ENCODE peak calls at places on chromosome 7, in six cellular contexts. One of them, this sample, is unnamed.

GRCh38 chr7:44796504-44797328 is at the start of gene PPIA:
- DNase-seq in AG10803: peak
- DNase-seq in lower leg skin: peak
- DNase-seq in H1: peak
- DNase-seq in choroid plexus epithelial cell: peak
- DNase-seq in stomach: peak
- DNase-seq in this sample: peak

GRCh38 chr7:46909601-46910051 is 672.3 kb downstream of the TNS3 start:
- DNase-seq in choroid plexus epithelial cell: peak
- DNase-seq in AG10803: peak
- DNase-seq in H1: no peak
- DNase-seq in lower leg skin: no peak
- DNase-seq in stomach: no peak
- DNase-seq in this sample: no peak

GRCh38 chr7:70638381-70639128 is 493.4 kb upstream of the GALNT17 start:
- DNase-seq in stomach: no peak
- DNase-seq in choroid plexus epithelial cell: no peak
- DNase-seq in AG10803: no peak
- DNase-seq in H1: no peak
- DNase-seq in lower leg skin: no peak
- DNase-seq in this sample: no peak

GRCh38 chr7:38222481-38223096 is 44.5 kb downstream of the STARD3NL start:
- DNase-seq in lower leg skin: no peak
- DNase-seq in stomach: no peak
- DNase-seq in choroid plexus epithelial cell: peak
- DNase-seq in H1: no peak
- DNase-seq in AG10803: peak
- DNase-seq in this sample: peak

GRCh38 chr7:55130554-55131198 is 111.9 kb downstream of the EGFR start:
- DNase-seq in lower leg skin: peak
- DNase-seq in H1: no peak
- DNase-seq in AG10803: peak
- DNase-seq in choroid plexus epithelial cell: peak
- DNase-seq in stomach: no peak
- DNase-seq in this sample: no peak

GRCh38 chr7:31782411-31782991 is 95.5 kb downstream of the PPP1R17 start:
- DNase-seq in AG10803: peak
- DNase-seq in choroid plexus epithelial cell: peak
- DNase-seq in H1: no peak
- DNase-seq in lower leg skin: no peak
- DNase-seq in stomach: no peak
- DNase-seq in this sample: peak

GRCh38 chr7:80098795-80099194 is 35.8 kb upstream of the GNAI1 start:
- DNase-seq in lower leg skin: no peak
- DNase-seq in H1: no peak
- DNase-seq in choroid plexus epithelial cell: no peak
- DNase-seq in AG10803: no peak
- DNase-seq in stomach: no peak
- DNase-seq in this sample: no peak

GRCh38 chr7:33185786-33186185 is 56.4 kb downstream of the BBS9 start:
- DNase-seq in lower leg skin: no peak
- DNase-seq in stomach: no peak
- DNase-seq in choroid plexus epithelial cell: peak
- DNase-seq in AG10803: peak
- DNase-seq in H1: no peak
- DNase-seq in this sample: peak

GRCh38 chr7:16051561-16052280 is 365.2 kb upstream of the MEOX2 start:
- DNase-seq in lower leg skin: no peak
- DNase-seq in AG10803: no peak
- DNase-seq in stomach: no peak
- DNase-seq in choroid plexus epithelial cell: peak
- DNase-seq in H1: no peak
- DNase-seq in this sample: no peak

GRCh38 chr7:98681496-98681895 is 64.4 kb downstream of the NPTX2 start:
- DNase-seq in AG10803: no peak
- DNase-seq in lower leg skin: no peak
- DNase-seq in stomach: no peak
- DNase-seq in choroid plexus epithelial cell: no peak
- DNase-seq in H1: no peak
- DNase-seq in this sample: no peak

GRCh38 chr7:85186521-85187241 is at the start of gene SEMA3D:
- DNase-seq in H1: peak
- DNase-seq in lower leg skin: peak
- DNase-seq in stomach: peak
- DNase-seq in choroid plexus epithelial cell: peak
- DNase-seq in AG10803: peak
- DNase-seq in this sample: peak

GRCh38 chr7:82164813-82165212 is 278.8 kb downstream of the CACNA2D1 start:
- DNase-seq in stomach: no peak
- DNase-seq in H1: no peak
- DNase-seq in choroid plexus epithelial cell: peak
- DNase-seq in lower leg skin: no peak
- DNase-seq in AG10803: peak
- DNase-seq in this sample: no peak
- TF ChIP-seq CTCF in stomach: no peak
- TF ChIP-seq CTCF in H1: peak
- TF ChIP-seq CTCF in choroid plexus epithelial cell: peak
- TF ChIP-seq CTCF in lower leg skin: no peak
- TF ChIP-seq CTCF in AG10803: peak
- TF ChIP-seq CTCF in this sample: peak

GRCh38 chr7:148337566-148337965 is 253.0 kb upstream of the C7orf33 start:
- DNase-seq in choroid plexus epithelial cell: no peak
- DNase-seq in stomach: no peak
- DNase-seq in H1: no peak
- DNase-seq in lower leg skin: no peak
- DNase-seq in AG10803: no peak
- DNase-seq in this sample: no peak

GRCh38 chr7:148337166-148337565 is 253.4 kb upstream of the C7orf33 start:
- DNase-seq in H1: no peak
- DNase-seq in choroid plexus epithelial cell: no peak
- DNase-seq in AG10803: no peak
- DNase-seq in stomach: no peak
- DNase-seq in lower leg skin: no peak
- DNase-seq in this sample: no peak

GRCh38 chr7:148340881-148341280 is 249.7 kb upstream of the C7orf33 start:
- DNase-seq in choroid plexus epithelial cell: no peak
- DNase-seq in lower leg skin: no peak
- DNase-seq in stomach: no peak
- DNase-seq in AG10803: no peak
- DNase-seq in H1: no peak
- DNase-seq in this sample: no peak

GRCh38 chr7:148337995-148338747 is 252.4 kb upstream of the C7orf33 start:
- DNase-seq in choroid plexus epithelial cell: no peak
- DNase-seq in lower leg skin: no peak
- DNase-seq in stomach: no peak
- DNase-seq in AG10803: no peak
- DNase-seq in H1: no peak
- DNase-seq in this sample: no peak

GRCh38 chr7:148340438-148340837 is 250.1 kb upstream of the C7orf33 start:
- DNase-seq in AG10803: no peak
- DNase-seq in stomach: no peak
- DNase-seq in lower leg skin: no peak
- DNase-seq in choroid plexus epithelial cell: no peak
- DNase-seq in H1: no peak
- DNase-seq in this sample: no peak
- H3K4me3 ChIP-seq in AG10803: no peak
- H3K4me3 ChIP-seq in stomach: no peak
- H3K4me3 ChIP-seq in lower leg skin: no peak
- H3K4me3 ChIP-seq in choroid plexus epithelial cell: no peak
- H3K4me3 ChIP-seq in H1: peak
- H3K4me3 ChIP-seq in this sample: no peak

GRCh38 chr7:30613366-30614325 is 19.0 kb downstream of the GARS1 start:
- DNase-seq in stomach: no peak
- DNase-seq in AG10803: peak
- DNase-seq in H1: no peak
- DNase-seq in choroid plexus epithelial cell: no peak
- DNase-seq in lower leg skin: no peak
- DNase-seq in this sample: no peak
- TF ChIP-seq CTCF in stomach: no peak
- TF ChIP-seq CTCF in AG10803: no peak
- TF ChIP-seq CTCF in H1: no peak
- TF ChIP-seq CTCF in choroid plexus epithelial cell: no peak
- TF ChIP-seq CTCF in lower leg skin: no peak
- TF ChIP-seq CTCF in this sample: no peak

GRCh38 chr7:107267138-107267537 is 98.3 kb downstream of the HBP1 start:
- DNase-seq in stomach: no peak
- DNase-seq in lower leg skin: no peak
- DNase-seq in H1: no peak
- DNase-seq in AG10803: no peak
- DNase-seq in choroid plexus epithelial cell: no peak
- DNase-seq in this sample: no peak
- H3K4me3 ChIP-seq in stomach: no peak
- H3K4me3 ChIP-seq in lower leg skin: no peak
- H3K4me3 ChIP-seq in H1: no peak
- H3K4me3 ChIP-seq in AG10803: no peak
- H3K4me3 ChIP-seq in choroid plexus epithelial cell: no peak
- H3K4me3 ChIP-seq in this sample: no peak

DNA sequence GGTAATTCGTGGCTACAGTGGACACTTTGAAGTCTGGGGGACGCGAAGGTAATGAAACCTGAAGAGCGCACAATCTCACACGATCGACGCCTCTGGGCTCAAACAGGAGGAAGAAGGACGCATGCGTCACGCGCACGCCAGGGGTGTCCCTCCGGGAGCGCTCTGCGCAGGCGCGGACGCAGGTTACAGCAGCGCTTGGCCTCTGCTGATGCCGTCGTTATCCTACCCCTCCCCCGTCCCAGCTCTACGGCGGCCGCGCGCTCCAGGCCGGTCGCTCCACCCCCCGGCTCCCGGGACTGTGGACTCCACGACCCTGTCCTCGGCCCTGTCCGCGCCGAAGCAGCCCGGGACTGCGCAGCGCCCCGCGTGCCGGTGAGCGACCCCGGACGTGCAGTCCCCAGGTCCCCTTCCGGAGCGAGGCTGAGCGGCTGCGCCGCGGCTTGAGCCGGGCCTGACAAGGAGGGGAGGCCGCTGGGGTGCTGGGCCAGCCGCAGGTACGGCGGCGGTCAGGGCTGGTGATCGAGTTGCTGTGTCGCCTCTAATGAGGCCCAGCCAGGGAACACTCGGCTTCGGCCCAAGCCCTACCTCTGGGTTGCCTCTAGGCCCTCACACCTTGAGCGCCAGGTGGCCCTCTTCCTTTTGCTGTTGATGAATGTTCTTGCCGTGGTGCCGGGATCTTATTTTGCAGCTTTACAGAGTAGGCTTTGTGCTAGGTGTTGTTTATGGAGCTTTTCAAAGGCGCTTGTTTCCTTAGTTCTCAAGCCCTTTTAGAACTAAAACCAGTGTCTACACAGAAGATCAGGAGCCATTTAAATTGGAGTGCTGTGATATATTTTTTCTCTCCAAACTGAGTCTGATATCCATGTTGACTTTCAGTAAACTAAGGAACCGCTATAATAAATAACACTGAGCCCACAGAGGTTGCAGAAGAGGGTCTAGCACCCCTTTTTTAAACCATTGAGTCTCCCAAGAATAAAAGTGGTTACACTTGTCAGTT is at the start of gene TMEM106B:
- DNase-seq in AG10803: peak
- DNase-seq in stomach: peak
- DNase-seq in H1: peak
- DNase-seq in choroid plexus epithelial cell: peak
- DNase-seq in lower leg skin: peak
- DNase-seq in this sample: peak
- TF ChIP-seq CTCF in AG10803: peak
- TF ChIP-seq CTCF in stomach: no peak
- TF ChIP-seq CTCF in H1: peak
- TF ChIP-seq CTCF in choroid plexus epithelial cell: peak
- TF ChIP-seq CTCF in lower leg skin: no peak
- TF ChIP-seq CTCF in this sample: peak

DNA sequence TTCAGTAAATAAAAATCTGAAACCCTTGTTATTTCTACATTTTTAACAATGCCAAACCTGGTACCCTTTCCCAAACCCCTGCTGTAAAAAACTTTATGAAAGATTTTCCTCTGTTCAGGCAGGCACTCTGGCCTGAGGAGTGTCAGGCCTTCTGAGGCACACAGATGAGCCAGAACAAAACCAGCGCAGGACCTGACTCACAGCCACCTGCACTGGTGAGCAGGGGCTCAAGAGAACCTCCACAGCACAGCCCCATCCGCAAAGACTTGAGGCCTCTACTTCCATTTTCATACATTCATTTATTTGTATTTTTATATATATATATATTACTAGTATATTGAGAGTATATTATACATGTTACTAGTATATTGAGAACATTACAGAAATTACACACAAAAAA is 49.4 kb downstream of the COBL start:
- DNase-seq in stomach: no peak
- DNase-seq in AG10803: no peak
- DNase-seq in choroid plexus epithelial cell: no peak
- DNase-seq in lower leg skin: no peak
- DNase-seq in H1: no peak
- DNase-seq in this sample: no peak
- H3K4me3 ChIP-seq in stomach: no peak
- H3K4me3 ChIP-seq in AG10803: no peak
- H3K4me3 ChIP-seq in choroid plexus epithelial cell: no peak
- H3K4me3 ChIP-seq in lower leg skin: no peak
- H3K4me3 ChIP-seq in H1: no peak
- H3K4me3 ChIP-seq in this sample: no peak